ENCODE peak calls at places on chromosomes 6 and 20, in four cellular contexts. T is fibroblast of lung, L is GM23338, F is PC-9. H is an unnamed sample.

GRCh38 chr6:169865346-169866139 is 114.1 kb downstream of the ERMARD start:
- DNase-seq in F (no peak), T (no peak), L (no peak), H (peak; percentile 39)

GRCh38 chr6:151389640-151390275 is 1.6 kb downstream of the ZBTB2 start:
- DNase-seq in T (peak; percentile 78), F (peak; percentile 64), L (peak; percentile 58), H (peak; percentile 87)

GRCh38 chr20:19314619-19315018 is 102.2 kb downstream of the SLC24A3 start:
- DNase-seq in F (no peak), L (no peak), T (no peak), H (no peak)

GRCh38 chr6:3353504-3353903 is 94.8 kb downstream of the PSMG4 start:
- DNase-seq in T (no peak), F (no peak), L (no peak), H (no peak)

GRCh38 chr6:582370-582769 is 74.5 kb downstream of the HUS1B start:
- DNase-seq in T (peak; percentile 14), F (no peak), L (peak; percentile 87), H (no peak)

GRCh38 chr6:154805288-154805911 is 72.2 kb downstream of the SCAF8 start:
- DNase-seq in F (no peak), T (peak; percentile 80), L (peak; percentile 34), H (no peak)

GRCh38 chr20:47137231-47137865 is 219.2 kb downstream of the ZMYND8 start:
- DNase-seq in L (no peak), T (peak; percentile 20), F (no peak), H (no peak)

GRCh38 chr6:137159912-137160311 is 13.5 kb downstream of the IL22RA2 start:
- DNase-seq in T (no peak), F (no peak), L (no peak), H (no peak)

GRCh38 chr6:12327391-12327790 is 37.2 kb downstream of the EDN1 start:
- DNase-seq in L (peak; percentile 11), F (peak; percentile 61), T (no peak), H (peak; percentile 53)

GRCh38 chr20:56200456-56200855 is 48.1 kb upstream of the MC3R start:
- DNase-seq in T (no peak), F (no peak), L (peak; percentile 1), H (no peak)

GRCh38 chr20:58088625-58089024 is 139.8 kb downstream of the ANKRD60 start:
- DNase-seq in L (no peak), T (no peak), F (no peak), H (no peak)

GRCh38 chr6:84426002-84426705 is 198.7 kb upstream of the CEP162 start:
- DNase-seq in L (no peak), F (no peak), T (peak; percentile 5), H (no peak)

GRCh38 chr6:108966855-108967755 is 118.9 kb downstream of the ARMC2 start:
- DNase-seq in T (peak; percentile 29), F (peak; percentile 93), L (peak; percentile 60), H (no peak)

GRCh38 chr6:129329677-129330076 is 380.3 kb downstream of the ARHGAP18 start:
- DNase-seq in T (no peak), F (peak; percentile 6), L (no peak), H (peak; percentile 1)

GRCh38 chr20:63383556-63383955 is 22.4 kb upstream of the CHRNA4 start:
- DNase-seq in L (no peak), T (no peak), F (no peak), H (no peak)

GRCh38 chr20:48165401-48165685 is 380.1 kb upstream of the SULF2 start:
- DNase-seq in L (no peak), T (no peak), F (no peak), H (no peak)

GRCh38 chr20:46618316-46619110 is 32.7 kb downstream of the SLC13A3 start:
- DNase-seq in L (no peak), T (no peak), F (no peak), H (no peak)

GRCh38 chr6:17847203-17847602 is 140.2 kb downstream of the KIF13A start:
- DNase-seq in L (no peak), T (no peak), F (no peak), H (no peak)

GRCh38 chr20:62088258-62089127 is 22.8 kb upstream of the TAF4 start:
- DNase-seq in F (peak; percentile 94), T (peak; percentile 98), L (no peak), H (no peak)

GRCh38 chr6:14567842-14568241 is 450.3 kb downstream of the CD83 start:
- DNase-seq in F (no peak), T (no peak), L (no peak), H (no peak)

GRCh38 chr6:117545161-117545595 is 57.1 kb downstream of the GOPC start:
- DNase-seq in L (no peak), F (peak; percentile 99), T (no peak), H (no peak)

GRCh38 chr6:156449128-156449527 is 328.1 kb upstream of the ARID1B start:
- DNase-seq in L (no peak), F (no peak), T (no peak), H (no peak)

GRCh38 chr20:62326959-62327725 is 24.3 kb downstream of the ADRM1 start:
- DNase-seq in L (no peak), T (no peak), F (no peak), H (no peak)

GRCh38 chr6:30885999-30886896 is 1.9 kb downstream of the DDR1 start:
- DNase-seq in F (peak; percentile 94), T (peak; percentile 52), L (peak; percentile 98), H (peak; percentile 97)

GRCh38 chr6:121847806-121848522 is 412.5 kb downstream of the GJA1 start:
- DNase-seq in T (no peak), L (peak; percentile 16), F (no peak), H (no peak)

GRCh38 chr20:62165762-62166399 is 16.9 kb upstream of the MTG2 start:
- DNase-seq in T (peak; percentile 37), F (no peak), L (no peak), H (peak; percentile 92)

GRCh38 chr6:157860505-157860991 is 37.5 kb downstream of the SNX9 start:
- DNase-seq in T (peak; percentile 75), L (no peak), F (no peak), H (no peak)

GRCh38 chr6:147559016-147559415 is 50.5 kb downstream of the SAMD5 start:
- DNase-seq in F (no peak), T (no peak), L (peak; percentile 5), H (no peak)

GRCh38 chr20:25054995-25055629 is 2.8 kb downstream of the ACSS1 start:
- DNase-seq in F (peak; percentile 36), T (peak; percentile 26), L (no peak), H (peak; percentile 95)

GRCh38 chr6:152364846-152365245 is 272.3 kb downstream of the SYNE1 start:
- DNase-seq in F (no peak), L (no peak), T (no peak), H (no peak)

GRCh38 chr6:30684386-30685156 is 1.9 kb downstream of the PPP1R18 start:
- DNase-seq in L (no peak), F (no peak), T (peak; percentile 22), H (peak; percentile 81)

GRCh38 chr20:15656124-15656523 is 917.1 kb downstream of the KIF16B start:
- DNase-seq in F (peak; percentile 83), T (no peak), L (no peak), H (no peak)

GRCh38 chr20:50546729-50547314 is 36.6 kb downstream of the PTPN1 start:
- DNase-seq in T (no peak), L (no peak), F (no peak), H (no peak)

GRCh38 chr6:19417713-19418112 is 419.5 kb upstream of the ID4 start:
- DNase-seq in L (no peak), F (peak; percentile 93), T (peak; percentile 28), H (no peak)

GRCh38 chr6:55320691-55321086 is 6.6 kb upstream of the GFRAL start:
- DNase-seq in F (no peak), L (peak; percentile 3), T (no peak), H (no peak)

GRCh38 chr6:111784423-111784822 is 88.8 kb downstream of the FYN start:
- DNase-seq in L (no peak), T (peak; percentile 18), F (peak; percentile 30), H (no peak)

GRCh38 chr20:59082077-59082740 is 39.6 kb upstream of the PRELID3B start:
- DNase-seq in T (peak; percentile 11), L (peak; percentile 21), F (peak; percentile 61), H (peak; percentile 14)

GRCh38 chr6:34587851-34588250 is 31.7 kb upstream of the SPDEF start:
- DNase-seq in T (no peak), F (no peak), L (no peak), H (no peak)

GRCh38 chr20:13554076-13554475 is 84.7 kb downstream of the TASP1 start:
- DNase-seq in L (no peak), T (no peak), F (no peak), H (no peak)

DNA sequence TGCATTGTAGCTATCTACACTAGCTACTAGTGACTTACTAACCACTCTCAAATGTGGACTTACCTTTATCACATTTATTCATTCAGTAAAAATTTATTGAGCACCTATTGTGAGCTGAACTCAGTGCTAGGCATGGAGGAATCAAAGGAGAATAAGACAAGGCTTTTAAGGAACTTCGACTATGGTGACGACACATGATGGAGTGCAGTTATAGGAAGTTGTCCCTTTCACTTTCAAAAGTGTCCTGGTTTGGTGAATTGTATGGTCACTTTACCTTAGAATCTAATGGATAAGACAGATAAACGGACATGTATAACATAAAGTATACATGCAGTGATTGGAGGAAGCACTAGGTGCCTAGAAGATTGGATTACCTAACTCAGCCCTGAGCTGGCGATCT is 4.3 kb downstream of the AKAP7 start:
- DNase-seq in F (no peak), L (no peak), T (no peak), H (no peak)
- H3K79me2 ChIP-seq in F (no peaks in the 10 kb centered on the region), L (no peaks in the 10 kb centered on the region), T (no peaks in the 10 kb centered on the region), H (no peaks in the 10 kb centered on the region)

DNA sequence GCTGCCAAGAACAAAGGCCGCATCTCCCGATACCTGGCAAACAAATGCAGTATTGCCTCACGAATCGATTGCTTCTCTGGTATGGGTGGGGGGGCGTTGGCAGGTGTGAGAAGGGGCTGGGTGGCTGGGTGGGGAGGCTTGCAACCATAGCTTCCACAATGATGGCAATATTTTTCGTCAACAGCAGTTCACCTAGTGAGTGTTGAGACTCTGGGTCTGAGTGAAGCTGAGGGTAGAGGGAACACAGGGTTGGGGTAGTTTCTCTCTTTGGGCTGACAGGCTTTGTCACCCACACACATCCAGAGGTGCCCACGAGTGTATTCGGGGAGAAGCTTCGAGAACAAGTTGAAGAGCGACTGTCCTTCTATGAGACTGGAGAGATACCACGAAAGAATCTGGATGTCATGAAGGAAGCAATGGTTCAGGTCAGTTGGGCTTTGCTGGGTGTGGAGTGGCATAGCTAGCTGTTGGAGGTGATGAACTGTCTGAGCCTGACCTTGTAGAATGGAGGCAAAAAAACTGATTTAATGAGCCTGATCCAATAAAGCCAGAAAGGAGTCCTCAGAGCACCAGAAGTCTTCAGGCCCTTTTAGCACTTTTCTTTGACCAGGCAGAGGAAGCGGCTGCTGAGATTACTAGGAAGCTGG is 4.2 kb downstream of the NOP56 start:
- DNase-seq in T (no peak), L (no peak), F (no peak), H (no peak)
- H3K79me2 ChIP-seq in T (peaks cover 39% of the 10 kb centered on the region), L (peaks cover 42% of the 10 kb centered on the region), F (peaks cover 48% of the 10 kb centered on the region), H (peaks cover 45% of the 10 kb centered on the region)

GRCh38 chr6:25351485-25351884 is 72.3 kb downstream of the CARMIL1 start:
- DNase-seq in T (no peak), L (no peak), F (no peak), H (no peak)

GRCh38 chr6:25354078-25354940 is 75.1 kb downstream of the CARMIL1 start:
- DNase-seq in F (no peak), T (peak; percentile 48), L (no peak), H (peak; percentile 53)

GRCh38 chr6:25352265-25352664 is 73.1 kb downstream of the CARMIL1 start:
- DNase-seq in T (no peak), L (no peak), F (no peak), H (peak; percentile 27)

GRCh38 chr6:25346064-25346463 is 66.9 kb downstream of the CARMIL1 start:
- DNase-seq in L (peak; percentile 30), F (no peak), T (no peak), H (no peak)

GRCh38 chr6:25350593-25350992 is 71.4 kb downstream of the CARMIL1 start:
- DNase-seq in F (no peak), T (no peak), L (no peak), H (no peak)
- H3K79me2 ChIP-seq in F (peaks cover 6% of the 10 kb centered on the region), T (no peaks in the 10 kb centered on the region), L (peaks cover 97% of the 10 kb centered on the region), H (no peaks in the 10 kb centered on the region)

GRCh38 chr6:7238900-7239589 is 74.0 kb downstream of the SSR1 start:
- DNase-seq in T (peak; percentile 73), L (peak; percentile 94), F (peak; percentile 53), H (no peak)
- H3K79me2 ChIP-seq in T (peaks cover 8% of the 10 kb centered on the region), L (no peaks in the 10 kb centered on the region), F (peaks cover 29% of the 10 kb centered on the region), H (peaks cover 62% of the 10 kb centered on the region)

H was measured in osteoblast.